ENCODE peak calls at places on chromosome 7, in five cellular contexts. D, U, N, B and G are unnamed samples.

GRCh38 chr7:40885503-40885902 is 750.7 kb downstream of the SUGCT start:
- DNase-seq in D (no peak), B (no peak), U (no peak), N (no peak), G (no peak)

GRCh38 chr7:158517072-158517471 is 70.6 kb downstream of the PTPRN2 start:
- DNase-seq in N (no peak), D (no peak), B (no peak), U (no peak), G (no peak)

GRCh38 chr7:2804227-2804763 is 39.8 kb downstream of the GNA12 start:
- DNase-seq in N (no peak), D (no peak), B (no peak), U (no peak), G (no peak)

GRCh38 chr7:143901360-143901709 is 641 bp downstream of the TCAF1 start:
- DNase-seq in U (peak; percentile 65), B (peak; percentile 49), N (no peak), D (peak; percentile 68), G (peak; percentile 56)

GRCh38 chr7:351256-351655 is 61.3 kb downstream of the FOXL3 start:
- DNase-seq in U (no peak), B (no peak), D (no peak), N (no peak), G (no peak)

GRCh38 chr7:107130487-107131220 is 38.1 kb upstream of the HBP1 start:
- DNase-seq in U (no peak), N (no peak), B (no peak), D (no peak), G (no peak)

GRCh38 chr7:80876894-80877414 is 41.9 kb downstream of the SEMA3C start:
- DNase-seq in B (peak; percentile 25), U (no peak), N (no peak), D (no peak), G (no peak)

GRCh38 chr7:135743907-135744789 is 4.5 kb downstream of the FAM180A start:
- DNase-seq in U (no peak), B (peak; percentile 34), D (peak; percentile 50), N (no peak), G (no peak)

GRCh38 chr7:116210345-116211005 is at the start of gene TES:
- DNase-seq in D (peak; percentile 81), N (no peak), B (peak; percentile 83), U (no peak), G (no peak)

GRCh38 chr7:5424689-5425506 is 1.3 kb upstream of the TNRC18 start:
- DNase-seq in B (peak; percentile 37), U (no peak), N (peak; percentile 38), D (peak; percentile 80), G (peak; percentile 61)

GRCh38 chr7:129263168-129263567 is 38.3 kb downstream of the AHCYL2 start:
- DNase-seq in N (no peak), D (no peak), B (no peak), U (no peak), G (no peak)